ENCODE peak calls at places on chromosomes 13 and 19, in seven cellular contexts. C is A172; O is stimulated activated CD4-positive, alpha-beta T cell treated with anti-CD3 and anti-CD28 coated beads, Interleukin-4, amount 100 ng/mL, for 1 hour; D is activated gamma-delta T cell treated with Interleukin-2 at 50 U/mL for 16 hours; G is WTC11; E is dermis microvascular lymphatic vessel endothelial cell; M is ecto neural progenitor cell. F is an unnamed sample.
A peak's percentile ranks its signal among the peaks of the same experiment; 100 is the strongest.

GRCh38 chr13:114081761-114082681 is 50.4 kb downstream of the RASA3 start:
- DNase-seq in C (no peak), O (no peak), D (no peak), G (peak; percentile 8), E (no peak), M (no peak), F (no peak)

GRCh38 chr13:39037410-39037879 is 444 bp downstream of the PROSER1 start:
- DNase-seq in C (peak; percentile 4), O (no peak), D (no peak), G (no peak), E (no peak), M (no peak), F (no peak)

GRCh38 chr19:46959962-46960556 is 59.6 kb upstream of the NPAS1 start:
- DNase-seq in C (no peak), O (no peak), D (no peak), G (no peak), E (no peak), M (no peak), F (no peak)

GRCh38 chr13:114132419-114133121 is at the start of gene RASA3:
- DNase-seq in C (peak; percentile 57), O (peak; percentile 64), D (peak; percentile 64), G (peak; percentile 83), E (peak; percentile 55), M (peak; percentile 89), F (peak; percentile 82)

GRCh38 chr13:23755040-23755439 is 134.2 kb downstream of the MIPEP start:
- DNase-seq in C (no peak), O (no peak), D (no peak), G (no peak), E (no peak), M (no peak), F (no peak)

GRCh38 chr19:19327672-19328071 is 7.0 kb downstream of the MAU2 start:
- DNase-seq in C (no peak), O (no peak), D (no peak), G (no peak), E (no peak), M (no peak), F (no peak)

GRCh38 chr13:71524245-71525002 is 342.6 kb downstream of the DACH1 start:
- DNase-seq in C (no peak), O (no peak), D (no peak), G (no peak), E (no peak), M (no peak), F (no peak)

GRCh38 chr19:45103200-45103624 is 10.2 kb downstream of the PPP1R37 start:
- DNase-seq in C (no peak), O (peak; percentile 23), D (peak; percentile 48), G (no peak), E (no peak), M (peak; percentile 54), F (no peak)

F was measured in NCI-H226.